ENCODE peak calls at places on chromosomes 7 and 10, in six cellular contexts. One of them, this sample, is unnamed.

GRCh38 chr10:100747826-100748231 is 2.4 kb downstream of the PAX2 start:
- DNase-seq in endothelial cell: no peak
- DNase-seq in hepatocyte: no peak
- DNase-seq in astrocyte: no peak
- DNase-seq in AG10803: no peak
- DNase-seq in fibroblast of mammary gland: no peak
- DNase-seq in this sample: no peak

GRCh38 chr10:51708609-51709008 is 9.2 kb upstream of the CSTF2T start:
- DNase-seq in astrocyte: no peak
- DNase-seq in endothelial cell: no peak
- DNase-seq in fibroblast of mammary gland: no peak
- DNase-seq in hepatocyte: no peak
- DNase-seq in AG10803: no peak
- DNase-seq in this sample: no peak

GRCh38 chr10:117312430-117312829 is 62.8 kb downstream of the PDZD8 start:
- DNase-seq in astrocyte: peak
- DNase-seq in hepatocyte: no peak
- DNase-seq in endothelial cell: no peak
- DNase-seq in fibroblast of mammary gland: no peak
- DNase-seq in AG10803: no peak
- DNase-seq in this sample: no peak

GRCh38 chr10:14456870-14457266 is 126.1 kb upstream of the FRMD4A start:
- DNase-seq in endothelial cell: no peak
- DNase-seq in fibroblast of mammary gland: no peak
- DNase-seq in hepatocyte: no peak
- DNase-seq in AG10803: no peak
- DNase-seq in astrocyte: no peak
- DNase-seq in this sample: no peak

GRCh38 chr10:117188399-117188798 is 8.9 kb upstream of the KCNK18 start:
- DNase-seq in astrocyte: no peak
- DNase-seq in fibroblast of mammary gland: peak
- DNase-seq in AG10803: peak
- DNase-seq in endothelial cell: no peak
- DNase-seq in hepatocyte: no peak
- DNase-seq in this sample: no peak

GRCh38 chr7:7539152-7539551 is 3.5 kb upstream of the COL28A1 start:
- DNase-seq in astrocyte: no peak
- DNase-seq in AG10803: no peak
- DNase-seq in endothelial cell: no peak
- DNase-seq in fibroblast of mammary gland: no peak
- DNase-seq in hepatocyte: no peak
- DNase-seq in this sample: no peak

GRCh38 chr10:75358835-75359421 is 42.6 kb downstream of the ZNF503 start:
- DNase-seq in endothelial cell: no peak
- DNase-seq in fibroblast of mammary gland: peak
- DNase-seq in hepatocyte: peak
- DNase-seq in astrocyte: peak
- DNase-seq in AG10803: peak
- DNase-seq in this sample: peak

GRCh38 chr7:83655951-83656556 is 7.1 kb upstream of the SEMA3E start:
- DNase-seq in hepatocyte: peak
- DNase-seq in endothelial cell: peak
- DNase-seq in AG10803: peak
- DNase-seq in astrocyte: peak
- DNase-seq in fibroblast of mammary gland: peak
- DNase-seq in this sample: peak

DNA sequence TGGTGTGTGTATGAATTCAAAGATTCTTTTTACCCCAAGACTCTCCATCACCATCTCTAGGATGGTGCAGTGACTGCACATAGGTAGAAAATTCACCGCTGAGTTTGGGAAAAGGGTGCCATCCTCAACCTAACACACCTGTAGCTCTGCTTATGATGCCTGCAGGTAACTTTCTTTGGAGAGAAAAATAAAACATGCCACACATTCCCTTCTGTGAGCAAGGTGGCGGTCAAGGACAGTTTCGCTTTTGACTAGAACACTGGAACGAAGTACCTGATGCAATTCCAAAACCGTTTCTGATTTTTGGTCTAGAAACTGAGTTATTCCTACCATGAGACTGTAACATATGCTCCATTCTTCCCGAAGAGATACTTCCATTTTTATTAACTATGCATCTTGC is 205.6 kb downstream of the FGFR2 start:
- DNase-seq in endothelial cell: no peak
- DNase-seq in astrocyte: no peak
- DNase-seq in AG10803: no peak
- DNase-seq in hepatocyte: no peak
- DNase-seq in fibroblast of mammary gland: no peak
- DNase-seq in this sample: no peak
- TF ChIP-seq CTCF in endothelial cell: no peak
- TF ChIP-seq CTCF in astrocyte: no peak
- TF ChIP-seq CTCF in AG10803: no peak
- TF ChIP-seq CTCF in hepatocyte: no peak
- TF ChIP-seq CTCF in fibroblast of mammary gland: no peak
- TF ChIP-seq CTCF in this sample: no peak

GRCh38 chr10:89644691-89644966 is 413 bp downstream of the PANK1 start:
- DNase-seq in AG10803: no peak
- DNase-seq in hepatocyte: no peak
- DNase-seq in fibroblast of mammary gland: no peak
- DNase-seq in endothelial cell: no peak
- DNase-seq in astrocyte: no peak
- DNase-seq in this sample: no peak
- TF ChIP-seq CTCF in AG10803: no peak
- TF ChIP-seq CTCF in hepatocyte: no peak
- TF ChIP-seq CTCF in fibroblast of mammary gland: no peak
- TF ChIP-seq CTCF in endothelial cell: no peak
- TF ChIP-seq CTCF in astrocyte: no peak
- TF ChIP-seq CTCF in this sample: no peak

DNA sequence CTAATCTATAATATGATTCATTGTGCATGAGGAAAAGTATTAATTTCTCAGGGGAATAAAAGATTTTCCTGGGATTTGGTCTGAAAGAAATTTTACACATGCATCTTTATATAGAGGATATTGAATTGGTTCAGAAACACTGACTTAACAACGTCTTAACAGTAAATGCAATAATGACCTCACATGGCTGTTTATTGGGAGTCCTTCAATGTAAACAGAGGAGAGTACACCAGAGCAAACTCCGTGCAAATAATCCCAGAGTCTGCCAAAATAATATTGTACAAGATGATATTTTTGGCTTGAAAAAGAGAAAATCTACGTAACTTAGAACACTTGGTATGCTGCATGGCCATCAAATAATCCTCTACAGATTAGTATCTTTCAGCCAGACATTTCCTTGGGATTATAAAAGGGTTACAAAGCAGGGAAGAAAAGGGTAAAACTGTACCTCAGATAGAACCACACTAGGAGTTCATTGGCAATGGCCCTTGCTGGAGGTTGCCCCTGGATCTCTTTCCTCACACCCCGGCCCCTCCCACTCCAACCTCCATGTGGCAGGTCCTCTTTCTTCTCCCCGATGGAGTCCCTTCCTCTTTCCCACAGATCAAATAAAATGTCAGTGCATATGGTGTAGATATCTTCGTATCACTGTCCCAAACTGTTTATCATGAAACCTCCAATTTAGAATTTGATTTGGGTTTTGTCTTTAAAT is 196.4 kb downstream of the EVX1 start:
- DNase-seq in hepatocyte: no peak
- DNase-seq in astrocyte: no peak
- DNase-seq in AG10803: no peak
- DNase-seq in endothelial cell: no peak
- DNase-seq in fibroblast of mammary gland: no peak
- DNase-seq in this sample: no peak
- TF ChIP-seq CTCF in hepatocyte: no peak
- TF ChIP-seq CTCF in astrocyte: no peak
- TF ChIP-seq CTCF in AG10803: no peak
- TF ChIP-seq CTCF in endothelial cell: no peak
- TF ChIP-seq CTCF in fibroblast of mammary gland: no peak
- TF ChIP-seq CTCF in this sample: no peak

GRCh38 chr7:36682102-36682501 is 42.2 kb downstream of the AOAH start:
- DNase-seq in hepatocyte: no peak
- DNase-seq in astrocyte: no peak
- DNase-seq in AG10803: no peak
- DNase-seq in endothelial cell: no peak
- DNase-seq in fibroblast of mammary gland: no peak
- DNase-seq in this sample: no peak
- TF ChIP-seq CTCF in hepatocyte: no peak
- TF ChIP-seq CTCF in astrocyte: no peak
- TF ChIP-seq CTCF in AG10803: no peak
- TF ChIP-seq CTCF in endothelial cell: no peak
- TF ChIP-seq CTCF in fibroblast of mammary gland: no peak
- TF ChIP-seq CTCF in this sample: no peak

GRCh38 chr10:125084191-125085186 is 75.9 kb downstream of the CTBP2 start:
- DNase-seq in fibroblast of mammary gland: peak
- DNase-seq in hepatocyte: peak
- DNase-seq in endothelial cell: no peak
- DNase-seq in AG10803: peak
- DNase-seq in astrocyte: peak
- DNase-seq in this sample: peak
- TF ChIP-seq CTCF in fibroblast of mammary gland: peak
- TF ChIP-seq CTCF in hepatocyte: no peak
- TF ChIP-seq CTCF in endothelial cell: no peak
- TF ChIP-seq CTCF in AG10803: peak
- TF ChIP-seq CTCF in astrocyte: peak
- TF ChIP-seq CTCF in this sample: peak

GRCh38 chr10:124459395-124459794 is 2.2 kb upstream of the LHPP start:
- DNase-seq in AG10803: no peak
- DNase-seq in endothelial cell: no peak
- DNase-seq in fibroblast of mammary gland: no peak
- DNase-seq in astrocyte: no peak
- DNase-seq in hepatocyte: no peak
- DNase-seq in this sample: no peak

GRCh38 chr10:124462348-124462695 is 699 bp downstream of the LHPP start:
- DNase-seq in AG10803: no peak
- DNase-seq in endothelial cell: no peak
- DNase-seq in astrocyte: no peak
- DNase-seq in fibroblast of mammary gland: no peak
- DNase-seq in hepatocyte: no peak
- DNase-seq in this sample: no peak

GRCh38 chr10:124460144-124460543 is 1.5 kb upstream of the LHPP start:
- DNase-seq in astrocyte: no peak
- DNase-seq in endothelial cell: no peak
- DNase-seq in AG10803: no peak
- DNase-seq in hepatocyte: no peak
- DNase-seq in fibroblast of mammary gland: no peak
- DNase-seq in this sample: no peak

GRCh38 chr10:124464028-124464751 is 2.6 kb downstream of the LHPP start:
- DNase-seq in hepatocyte: no peak
- DNase-seq in endothelial cell: no peak
- DNase-seq in astrocyte: no peak
- DNase-seq in AG10803: no peak
- DNase-seq in fibroblast of mammary gland: no peak
- DNase-seq in this sample: no peak

DNA sequence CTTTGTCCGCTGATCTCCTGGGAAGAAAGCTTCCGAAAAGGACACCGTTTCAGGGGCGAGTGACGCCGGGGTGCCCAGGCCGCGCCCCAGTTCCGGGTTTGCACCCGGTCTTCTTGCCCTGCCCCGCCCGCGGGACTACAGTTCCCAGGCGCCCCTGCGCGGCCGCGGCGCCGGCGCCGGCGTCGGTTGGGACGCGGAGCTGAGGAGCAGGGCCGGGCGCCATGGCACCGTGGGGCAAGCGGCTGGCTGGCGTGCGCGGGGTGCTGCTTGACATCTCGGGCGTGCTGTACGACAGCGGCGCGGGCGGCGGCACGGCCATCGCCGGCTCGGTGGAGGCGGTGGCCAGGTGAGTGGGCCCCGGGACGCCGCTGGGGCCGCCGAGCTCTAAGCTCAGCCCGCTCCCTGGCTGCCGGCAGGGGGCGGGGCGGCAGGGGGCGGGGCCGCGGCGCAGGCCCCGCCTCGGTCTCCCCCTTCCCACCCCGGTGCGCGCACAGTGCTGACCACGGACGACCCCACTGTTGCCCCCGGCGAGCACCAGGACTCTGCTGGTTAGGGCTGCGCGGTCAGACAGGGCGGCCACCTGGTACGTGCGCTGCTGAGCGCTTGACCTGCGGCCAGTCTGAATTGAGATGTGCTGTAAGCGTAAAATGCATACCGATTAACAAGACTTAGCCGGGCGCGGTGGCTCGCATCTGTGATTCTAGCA is at the start of gene LHPP:
- DNase-seq in astrocyte: peak
- DNase-seq in fibroblast of mammary gland: peak
- DNase-seq in AG10803: peak
- DNase-seq in hepatocyte: peak
- DNase-seq in endothelial cell: peak
- DNase-seq in this sample: peak
- TF ChIP-seq CTCF in astrocyte: no peak
- TF ChIP-seq CTCF in fibroblast of mammary gland: no peak
- TF ChIP-seq CTCF in AG10803: no peak
- TF ChIP-seq CTCF in hepatocyte: peak
- TF ChIP-seq CTCF in endothelial cell: peak
- TF ChIP-seq CTCF in this sample: no peak

This sample was measured in fibroblast of the aortic adventitia.